ENCODE peak calls at places on chromosomes 4 and X, in ten cellular contexts. E, C, Y, F, D, Q, T, B, M and H are unnamed samples.
A peak's percentile ranks its signal among the peaks of the same experiment; 100 is the strongest.

GRCh38 chrX:45771560-45772340 is 571.1 kb upstream of the DIPK2B start:
- DNase-seq in C (peak; percentile 64), T (no peak), D (peak; percentile 59), B (no peak), F (peak; percentile 9), M (peak; percentile 79), Q (no peak), E (no peak), Y (no peak), H (peak; percentile 77)

GRCh38 chr4:81207793-81208192 is 7.2 kb downstream of the PRKG2 start:
- DNase-seq in F (no peak), Q (no peak), D (peak; percentile 95), M (peak; percentile 93), Y (peak; percentile 98), C (no peak), B (no peak), E (no peak), T (no peak), H (peak; percentile 30)

GRCh38 chrX:150085881-150086280 is 147.6 kb upstream of the EOLA2 start:
- DNase-seq in E (no peak), T (no peak), D (peak; percentile 35), Q (no peak), C (no peak), B (no peak), M (peak; percentile 33), F (no peak), Y (no peak), H (peak; percentile 41)

GRCh38 chrX:106927700-106928099 is 7.5 kb downstream of the CLDN2 start:
- DNase-seq in Y (no peak), Q (no peak), E (no peak), F (no peak), M (peak; percentile 16), B (no peak), C (no peak), T (no peak), D (no peak), H (no peak)

GRCh38 chrX:6313356-6313755 is 84.7 kb upstream of the NLGN4X start:
- DNase-seq in M (no peak), C (no peak), Y (no peak), F (no peak), E (peak; percentile 9), T (no peak), D (no peak), Q (no peak), B (no peak), H (no peak)

GRCh38 chr4:102180080-102180479 is 165.2 kb downstream of the SLC39A8 start:
- DNase-seq in F (no peak), Y (no peak), D (no peak), M (peak; percentile 31), B (no peak), Q (no peak), C (no peak), E (no peak), T (no peak), H (no peak)

GRCh38 chr4:143352052-143352451 is 15.4 kb downstream of the GAB1 start:
- DNase-seq in Q (no peak), Y (no peak), B (no peak), E (no peak), D (no peak), F (no peak), C (no peak), M (no peak), T (no peak), H (peak; percentile 24)

GRCh38 chr4:171676555-171677215 is 136.5 kb upstream of the GALNTL6 start:
- DNase-seq in F (no peak), M (no peak), C (no peak), E (no peak), B (no peak), Y (no peak), D (no peak), Q (no peak), T (no peak), H (no peak)

GRCh38 chrX:41118156-41118555 is 32.9 kb downstream of the USP9X start:
- DNase-seq in B (no peak), E (no peak), F (no peak), D (no peak), C (no peak), T (no peak), Y (no peak), Q (no peak), M (no peak), H (no peak)

DNA sequence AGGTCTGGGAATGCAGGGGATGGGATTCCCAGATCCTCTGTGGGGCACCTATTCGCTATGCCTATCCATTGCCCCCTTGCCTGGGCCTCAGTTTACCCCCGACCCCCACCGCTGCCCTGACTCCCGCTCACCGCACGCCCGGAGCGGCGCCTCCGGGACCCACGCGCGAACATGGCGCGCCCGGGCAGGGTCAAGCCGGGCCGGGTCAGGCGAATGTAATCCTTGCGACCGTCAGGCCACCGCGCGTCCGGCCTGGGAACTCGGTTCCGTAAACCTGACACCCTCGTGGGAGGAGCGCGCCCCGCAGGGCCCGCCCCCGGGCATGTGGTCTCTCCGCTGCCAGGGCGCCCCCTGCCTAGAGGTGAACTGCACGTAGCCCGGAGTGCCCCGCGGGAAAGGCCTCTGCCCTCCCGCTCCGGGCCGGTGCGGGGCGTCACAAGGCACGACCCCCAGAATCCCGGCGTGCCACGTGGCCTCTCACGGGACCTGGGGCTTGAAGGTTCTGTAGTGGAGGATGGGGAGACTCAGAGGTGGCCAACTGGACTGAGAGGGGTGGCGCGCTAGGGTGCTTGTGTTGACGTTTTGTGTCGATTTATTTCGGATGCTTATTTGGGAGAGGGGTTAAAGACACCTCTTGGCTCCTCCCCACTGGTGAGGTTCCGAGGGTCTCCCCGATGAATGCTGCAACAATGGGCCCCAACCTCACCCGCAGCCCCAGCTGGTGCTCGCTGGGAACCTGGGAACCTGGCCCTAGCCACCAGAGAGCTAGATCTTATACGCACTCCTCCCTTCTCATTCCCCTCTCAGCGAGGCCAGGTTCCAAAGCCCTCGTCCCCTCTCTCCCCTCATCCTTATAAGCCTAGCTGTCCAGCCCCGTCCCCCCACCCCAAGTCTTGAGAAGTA is at the start of gene PRICKLE3:
- DNase-seq in F (peak; percentile 86), T (peak; percentile 81), Y (no peak), M (peak; percentile 44), B (peak; percentile 56), E (peak; percentile 82), Q (peak; percentile 82), C (peak; percentile 73), D (peak; percentile 60), H (peak; percentile 24)
- TF ChIP-seq CTCF in F (no peak), T (peak; percentile 25), Y (peak; percentile 14), M (no peak), B (no peak), E (peak; percentile 19), Q (peak; percentile 34), C (peak; percentile 44), D (no peak), H (peak; percentile 30)

DNA sequence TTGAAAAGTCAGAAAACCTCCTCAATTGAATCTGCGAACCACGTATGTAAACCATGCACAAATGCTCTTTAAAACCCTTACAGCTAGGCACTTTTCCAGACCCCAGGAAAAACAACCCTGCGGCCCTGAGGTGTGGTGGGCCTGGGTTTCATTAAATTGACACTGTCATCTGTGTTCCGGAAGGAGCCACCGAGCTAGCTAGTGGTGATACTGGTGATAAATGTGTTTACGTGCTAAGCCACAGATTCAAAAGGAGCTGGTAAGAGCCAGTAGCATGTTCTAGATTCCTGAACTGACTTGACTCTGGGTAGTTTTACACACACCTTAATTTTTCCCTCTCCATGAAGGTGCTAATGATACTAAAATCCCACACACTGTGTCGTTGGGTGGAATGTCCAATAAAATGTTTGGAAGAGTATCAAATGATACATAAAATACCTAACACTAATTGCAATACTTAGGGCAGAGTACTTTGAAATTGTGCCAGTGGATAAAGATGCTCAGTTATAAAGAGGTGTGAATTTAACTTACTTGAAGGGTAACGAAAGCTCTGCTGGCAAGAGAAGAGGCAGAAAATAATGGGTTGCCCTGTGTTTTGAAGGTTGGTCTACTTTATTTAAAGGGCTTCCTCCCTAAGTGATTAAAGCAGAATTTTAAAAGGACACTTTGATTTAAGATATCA is 8.5 kb downstream of the SMS start:
- DNase-seq in Y (no peak), E (no peak), B (no peak), D (no peak), C (no peak), M (no peak), F (no peak), Q (no peak), T (no peak), H (no peak)
- H3K4me3 ChIP-seq in Y (no peak overlapping the region), E (no peak overlapping the region), B (no peak overlapping the region), D (no peak overlapping the region), C (no peak overlapping the region), M (no peak overlapping the region), F (no peak overlapping the region), Q (no peak overlapping the region), T (no peak overlapping the region), H (no peak overlapping the region)

DNA sequence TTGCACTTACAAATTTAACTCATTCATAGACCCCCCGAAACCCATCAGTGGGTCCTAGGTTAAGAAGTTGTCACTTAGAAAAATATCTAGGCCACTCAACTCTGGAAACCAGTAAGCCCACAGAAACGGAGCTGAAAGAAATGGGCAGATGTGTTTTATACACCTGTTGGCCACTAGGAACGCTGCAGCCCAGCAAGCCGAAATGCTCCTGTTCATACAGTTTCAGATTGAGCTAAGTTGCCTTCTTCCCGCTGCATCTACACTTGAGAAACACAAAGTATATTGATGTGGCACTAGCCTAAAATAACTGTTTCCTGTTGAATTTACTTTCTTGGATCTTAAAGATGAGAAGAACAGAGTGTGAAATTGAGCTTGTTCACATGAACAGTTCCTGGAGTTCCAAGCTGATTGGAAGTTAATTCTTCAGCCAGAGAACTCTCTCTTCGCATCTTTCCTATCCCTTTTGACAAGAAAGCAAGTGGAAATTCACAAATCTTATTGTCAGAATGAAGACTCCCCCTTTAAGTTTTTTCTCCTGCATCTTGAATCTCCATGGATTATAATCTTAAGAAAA is 174.1 kb downstream of the RBMX2 start:
- DNase-seq in D (peak; percentile 7), C (peak; percentile 54), T (peak; percentile 19), E (peak; percentile 66), M (peak; percentile 67), Q (peak; percentile 37), B (no peak), F (peak; percentile 21), Y (peak; percentile 4), H (peak; percentile 32)
- TF ChIP-seq CTCF in D (peak; percentile 88), C (peak; percentile 80), T (peak; percentile 60), E (peak; percentile 63), M (peak; percentile 87), Q (peak; percentile 53), B (peak; percentile 58), F (peak; percentile 41), Y (peak; percentile 89), H (peak; percentile 79)

GRCh38 chr4:139718833-139719232 is 53.2 kb downstream of the MGST2 start:
- DNase-seq in Y (no peak), T (no peak), M (no peak), Q (no peak), D (no peak), F (no peak), B (no peak), E (no peak), C (no peak), H (no peak)

GRCh38 chr4:139721789-139722188 is 56.2 kb downstream of the MGST2 start:
- DNase-seq in M (no peak), D (no peak), E (no peak), Q (no peak), B (no peak), Y (no peak), T (no peak), C (no peak), F (no peak), H (no peak)

GRCh38 chr4:139720806-139721205 is 55.2 kb downstream of the MGST2 start:
- DNase-seq in B (no peak), T (no peak), F (no peak), M (peak; percentile 42), C (no peak), D (no peak), Q (no peak), E (no peak), Y (no peak), H (no peak)

GRCh38 chr4:139718358-139718757 is 52.7 kb downstream of the MGST2 start:
- DNase-seq in Y (no peak), B (no peak), D (no peak), M (no peak), F (no peak), T (no peak), Q (no peak), C (no peak), E (no peak), H (no peak)

GRCh38 chr4:139719381-139720101 is 53.9 kb downstream of the MGST2 start:
- DNase-seq in D (no peak), M (no peak), C (no peak), Q (no peak), Y (no peak), F (no peak), E (no peak), T (no peak), B (no peak), H (no peak)
- H3K4me3 ChIP-seq in D (no peak overlapping the region), M (no peak overlapping the region), C (no peak overlapping the region), Q (no peak overlapping the region), Y (no peak overlapping the region), F (no peak overlapping the region), E (no peak overlapping the region), T (no peak overlapping the region), B (no peak overlapping the region), H (no peak overlapping the region)